ENCODE peak calls at places on chromosomes 3 and 15, in eight cellular contexts. D, L, H, N, X, V, S and G are unnamed samples.

GRCh38 chr15:47616876-47617275 is 100.4 kb upstream of the SEMA6D start:
- DNase-seq in D (no peak), L (no peak), H (no peak), N (no peak), X (no peak), V (no peak), S (no peak), G (peak)

GRCh38 chr3:38205472-38205805 is 40.1 kb downstream of the OXSR1 start:
- DNase-seq in D (no peak), L (no peak), H (no peak), N (no peak), X (peak), V (no peak), S (no peak), G (no peak)

GRCh38 chr15:56241374-56242085 is 2.1 kb downstream of the RFX7 start:
- DNase-seq in D (no peak), L (no peak), H (no peak), N (no peak), X (no peak), V (peak), S (peak), G (no peak)

GRCh38 chr3:52704611-52705437 is 767 bp downstream of the GLT8D1 start:
- DNase-seq in D (no peak), L (no peak), H (no peak), N (no peak), X (peak), V (peak), S (peak), G (peak)

GRCh38 chr3:177597325-177598109 is 400.2 kb upstream of the TBL1XR1 start:
- DNase-seq in D (peak), L (peak), H (peak), N (no peak), X (peak), V (peak), S (peak), G (peak)

GRCh38 chr3:108469126-108469525 is 41.3 kb downstream of the MYH15 start:
- DNase-seq in D (no peak), L (no peak), H (no peak), N (no peak), X (no peak), V (no peak), S (no peak), G (no peak)

GRCh38 chr15:85950101-85950500 is 129.6 kb upstream of the AGBL1 start:
- DNase-seq in D (no peak), L (no peak), H (no peak), N (no peak), X (no peak), V (no peak), S (no peak), G (no peak)

GRCh38 chr3:105806361-105806760 is 62.5 kb downstream of the CBLB start:
- DNase-seq in D (peak), L (no peak), H (no peak), N (no peak), X (no peak), V (peak), S (peak), G (peak)

GRCh38 chr15:51619331-51620033 is 3.1 kb downstream of the DMXL2 start:
- DNase-seq in D (no peak), L (no peak), H (no peak), N (no peak), X (no peak), V (no peak), S (no peak), G (no peak)

GRCh38 chr3:62918752-62919151 is 43.5 kb upstream of the CADPS start:
- DNase-seq in D (no peak), L (no peak), H (no peak), N (no peak), X (no peak), V (no peak), S (no peak), G (no peak)

GRCh38 chr3:152317956-152318355 is 49.2 kb downstream of the MBNL1 start:
- DNase-seq in D (peak), L (no peak), H (no peak), N (no peak), X (no peak), V (peak), S (peak), G (peak)

GRCh38 chr3:10836676-10837075 is 20.6 kb downstream of the SLC6A11 start:
- DNase-seq in D (no peak), L (no peak), H (no peak), N (no peak), X (no peak), V (no peak), S (no peak), G (no peak)